ENCODE peak calls at places on chromosomes 7 and 10, in seven cellular contexts. One of them, this sample, is unnamed.

GRCh38 chr10:122164815-122165491 is 106.1 kb upstream of the BTBD16 start:
- DNase-seq in non-pigmented ciliary epithelial cell: no peak
- DNase-seq in cardiac septum: no peak
- DNase-seq in kidney epithelial cell: peak; percentile 55
- DNase-seq in fibroblast of pulmonary artery: no peak
- DNase-seq in germinal center: no peak
- DNase-seq in stomach: peak; percentile 60
- DNase-seq in this sample: no peak

GRCh38 chr10:42979730-42980467 is 97.0 kb upstream of the RET start:
- DNase-seq in cardiac septum: peak; percentile 51
- DNase-seq in kidney epithelial cell: no peak
- DNase-seq in fibroblast of pulmonary artery: no peak
- DNase-seq in non-pigmented ciliary epithelial cell: no peak
- DNase-seq in germinal center: no peak
- DNase-seq in stomach: peak; percentile 16
- DNase-seq in this sample: no peak

GRCh38 chr7:27873981-27874957 is 134.3 kb downstream of the TAX1BP1 start:
- DNase-seq in kidney epithelial cell: peak; percentile 92
- DNase-seq in germinal center: no peak
- DNase-seq in cardiac septum: no peak
- DNase-seq in fibroblast of pulmonary artery: peak; percentile 74
- DNase-seq in stomach: peak; percentile 86
- DNase-seq in non-pigmented ciliary epithelial cell: no peak
- DNase-seq in this sample: peak; percentile 24

GRCh38 chr7:82732677-82733076 is 289.1 kb upstream of the CACNA2D1 start:
- DNase-seq in kidney epithelial cell: no peak
- DNase-seq in non-pigmented ciliary epithelial cell: no peak
- DNase-seq in germinal center: no peak
- DNase-seq in stomach: no peak
- DNase-seq in cardiac septum: no peak
- DNase-seq in fibroblast of pulmonary artery: no peak
- DNase-seq in this sample: no peak

GRCh38 chr10:65570143-65571010 is 1355.5 kb upstream of the LRRTM3 start:
- DNase-seq in non-pigmented ciliary epithelial cell: no peak
- DNase-seq in cardiac septum: peak; percentile 76
- DNase-seq in stomach: peak; percentile 29
- DNase-seq in kidney epithelial cell: peak; percentile 10
- DNase-seq in fibroblast of pulmonary artery: peak; percentile 51
- DNase-seq in germinal center: no peak
- DNase-seq in this sample: no peak

GRCh38 chr10:62443866-62444265 is 69.7 kb downstream of the ZNF365 start:
- DNase-seq in kidney epithelial cell: no peak
- DNase-seq in fibroblast of pulmonary artery: peak; percentile 72
- DNase-seq in cardiac septum: no peak
- DNase-seq in stomach: no peak
- DNase-seq in non-pigmented ciliary epithelial cell: no peak
- DNase-seq in germinal center: no peak
- DNase-seq in this sample: no peak

GRCh38 chr10:178208-178607 is 43.0 kb downstream of the ZMYND11 start:
- DNase-seq in kidney epithelial cell: peak; percentile 9
- DNase-seq in cardiac septum: no peak
- DNase-seq in non-pigmented ciliary epithelial cell: no peak
- DNase-seq in fibroblast of pulmonary artery: peak; percentile 74
- DNase-seq in stomach: no peak
- DNase-seq in germinal center: peak; percentile 6
- DNase-seq in this sample: no peak

GRCh38 chr7:23333671-23334246 is 34.6 kb downstream of the MALSU1 start:
- DNase-seq in non-pigmented ciliary epithelial cell: peak; percentile 76
- DNase-seq in germinal center: no peak
- DNase-seq in cardiac septum: no peak
- DNase-seq in kidney epithelial cell: no peak
- DNase-seq in stomach: no peak
- DNase-seq in fibroblast of pulmonary artery: peak; percentile 89
- DNase-seq in this sample: peak; percentile 93

GRCh38 chr7:101567231-101567630 is 61.9 kb downstream of the MYL10 start:
- DNase-seq in fibroblast of pulmonary artery: no peak
- DNase-seq in stomach: no peak
- DNase-seq in kidney epithelial cell: no peak
- DNase-seq in cardiac septum: peak; percentile 29
- DNase-seq in germinal center: no peak
- DNase-seq in non-pigmented ciliary epithelial cell: no peak
- DNase-seq in this sample: no peak

GRCh38 chr10:5951167-5951711 is 26.1 kb downstream of the IL15RA start:
- DNase-seq in non-pigmented ciliary epithelial cell: no peak
- DNase-seq in kidney epithelial cell: no peak
- DNase-seq in fibroblast of pulmonary artery: peak; percentile 70
- DNase-seq in germinal center: no peak
- DNase-seq in stomach: peak; percentile 69
- DNase-seq in cardiac septum: no peak
- DNase-seq in this sample: no peak

GRCh38 chr7:87541648-87542047 is 59.0 kb downstream of the ABCB1 start:
- DNase-seq in fibroblast of pulmonary artery: no peak
- DNase-seq in cardiac septum: no peak
- DNase-seq in non-pigmented ciliary epithelial cell: no peak
- DNase-seq in kidney epithelial cell: no peak
- DNase-seq in germinal center: no peak
- DNase-seq in stomach: no peak
- DNase-seq in this sample: no peak

GRCh38 chr10:8726087-8726486 is 671.6 kb downstream of the GATA3 start:
- DNase-seq in fibroblast of pulmonary artery: no peak
- DNase-seq in stomach: no peak
- DNase-seq in germinal center: no peak
- DNase-seq in non-pigmented ciliary epithelial cell: no peak
- DNase-seq in cardiac septum: no peak
- DNase-seq in kidney epithelial cell: peak; percentile 34
- DNase-seq in this sample: no peak

GRCh38 chr7:1458676-1459511 is at the start of gene MICALL2:
- DNase-seq in cardiac septum: peak; percentile 87
- DNase-seq in fibroblast of pulmonary artery: peak; percentile 84
- DNase-seq in non-pigmented ciliary epithelial cell: no peak
- DNase-seq in stomach: peak; percentile 87
- DNase-seq in kidney epithelial cell: peak; percentile 39
- DNase-seq in germinal center: no peak
- DNase-seq in this sample: no peak

GRCh38 chr7:108351715-108352114 is 104.5 kb downstream of the NRCAM start:
- DNase-seq in cardiac septum: no peak
- DNase-seq in non-pigmented ciliary epithelial cell: no peak
- DNase-seq in fibroblast of pulmonary artery: peak; percentile 50
- DNase-seq in kidney epithelial cell: no peak
- DNase-seq in stomach: no peak
- DNase-seq in germinal center: no peak
- DNase-seq in this sample: no peak

GRCh38 chr7:142866361-142867096 is 11.7 kb downstream of the EPHB6 start:
- DNase-seq in germinal center: no peak
- DNase-seq in cardiac septum: peak; percentile 66
- DNase-seq in non-pigmented ciliary epithelial cell: no peak
- DNase-seq in stomach: peak; percentile 61
- DNase-seq in fibroblast of pulmonary artery: peak; percentile 24
- DNase-seq in kidney epithelial cell: no peak
- DNase-seq in this sample: no peak

GRCh38 chr7:47473499-47474210 is 108.3 kb downstream of the TNS3 start:
- DNase-seq in fibroblast of pulmonary artery: no peak
- DNase-seq in cardiac septum: no peak
- DNase-seq in germinal center: no peak
- DNase-seq in kidney epithelial cell: no peak
- DNase-seq in stomach: no peak
- DNase-seq in non-pigmented ciliary epithelial cell: no peak
- DNase-seq in this sample: no peak

This sample was measured in AG04449.